ENCODE peak calls at places on chromosomes 6 and 20, in six cellular contexts. T, S, J, A, R and W are unnamed samples. For H3K9me3, the result is how much of the 10 kb centered on the place peaks cover.

GRCh38 chr20:32966881-32967781 is 37.1 kb downstream of the SUN5 start:
- DNase-seq in R (no peak), S (peak), T (no peak), A (peak), J (peak), W (no peak)

GRCh38 chr6:32963870-32964269 is 4.5 kb upstream of the BRD2 start:
- DNase-seq in R (no peak), A (no peak), J (no peak), S (no peak), T (no peak), W (no peak)

GRCh38 chr6:166277021-166277420 is 31.2 kb downstream of the PRR18 start:
- DNase-seq in R (no peak), A (no peak), S (no peak), T (peak), J (no peak), W (no peak)

GRCh38 chr6:116507324-116507723 is 4.1 kb upstream of the CALHM5 start:
- DNase-seq in J (no peak), S (no peak), A (no peak), T (peak), R (no peak), W (no peak)

GRCh38 chr20:41038149-41038877 is 9.7 kb downstream of the TOP1 start:
- DNase-seq in J (no peak), T (no peak), A (no peak), R (no peak), S (no peak), W (no peak)

GRCh38 chr6:119259027-119259426 is 90.5 kb downstream of the MAN1A1 start:
- DNase-seq in J (no peak), A (no peak), S (no peak), T (no peak), R (no peak), W (no peak)

GRCh38 chr6:114142256-114142655 is 171.3 kb upstream of the HDAC2 start:
- DNase-seq in J (no peak), A (no peak), S (no peak), R (no peak), T (no peak), W (no peak)

GRCh38 chr20:63652192-63652980 is 838 bp downstream of the STMN3 start:
- DNase-seq in J (peak), T (peak), A (peak), S (peak), R (peak), W (peak)

GRCh38 chr20:62971211-62971949 is 18.9 kb downstream of the SLC17A9 start:
- DNase-seq in R (no peak), S (no peak), A (no peak), T (no peak), J (no peak), W (no peak)

GRCh38 chr6:5208491-5208890 is 52.3 kb downstream of the LYRM4 start:
- DNase-seq in S (no peak), A (no peak), T (peak), J (no peak), R (no peak), W (no peak)

GRCh38 chr20:7710440-7710839 is 229.8 kb downstream of the HAO1 start:
- DNase-seq in A (no peak), R (no peak), J (no peak), T (peak), S (no peak), W (no peak)

GRCh38 chr6:114432380-114432779 is 89.6 kb upstream of the HS3ST5 start:
- DNase-seq in T (no peak), S (no peak), J (no peak), R (no peak), A (no peak), W (no peak)

GRCh38 chr6:147201885-147202515 is 2.2 kb upstream of the STXBP5 start:
- DNase-seq in A (peak), J (no peak), T (peak), S (peak), R (no peak), W (no peak)

GRCh38 chr6:98324406-98324930 is 509.9 kb upstream of the POU3F2 start:
- DNase-seq in R (no peak), T (no peak), J (no peak), S (no peak), A (no peak), W (no peak)

GRCh38 chr20:7742479-7742878 is 197.8 kb downstream of the HAO1 start:
- DNase-seq in R (no peak), T (peak), S (no peak), A (no peak), J (no peak), W (no peak)

GRCh38 chr20:60262967-60263603 is 304.9 kb downstream of the CDH26 start:
- DNase-seq in J (peak), A (peak), T (no peak), S (peak), R (peak), W (peak)

GRCh38 chr6:127058936-127059335 is 59.5 kb upstream of the RSPO3 start:
- DNase-seq in A (no peak), R (no peak), J (no peak), S (no peak), T (no peak), W (no peak)

GRCh38 chr6:43984442-43985321 is 142.6 kb downstream of the MRPL14 start:
- DNase-seq in S (no peak), T (peak), J (no peak), R (no peak), A (no peak), W (no peak)

GRCh38 chr6:26493258-26493657 is 6.8 kb upstream of the BTN1A1 start:
- DNase-seq in T (peak), R (no peak), A (no peak), S (no peak), J (no peak), W (no peak)

GRCh38 chr20:53002786-53003185 is 30.6 kb downstream of the TSHZ2 start:
- DNase-seq in J (no peak), A (no peak), S (no peak), T (no peak), R (no peak), W (no peak)

GRCh38 chr6:161549977-161550655 is 276.3 kb upstream of the AGPAT4 start:
- DNase-seq in S (no peak), R (no peak), A (no peak), T (no peak), J (no peak), W (no peak)

GRCh38 chr20:50259705-50260479 is 69.3 kb downstream of the CEBPB start:
- DNase-seq in R (peak), J (no peak), T (no peak), S (no peak), A (no peak), W (no peak)

GRCh38 chr6:106223300-106223930 is 102.1 kb downstream of the ATG5 start:
- DNase-seq in A (no peak), S (peak), R (peak), J (peak), T (peak), W (peak)

DNA sequence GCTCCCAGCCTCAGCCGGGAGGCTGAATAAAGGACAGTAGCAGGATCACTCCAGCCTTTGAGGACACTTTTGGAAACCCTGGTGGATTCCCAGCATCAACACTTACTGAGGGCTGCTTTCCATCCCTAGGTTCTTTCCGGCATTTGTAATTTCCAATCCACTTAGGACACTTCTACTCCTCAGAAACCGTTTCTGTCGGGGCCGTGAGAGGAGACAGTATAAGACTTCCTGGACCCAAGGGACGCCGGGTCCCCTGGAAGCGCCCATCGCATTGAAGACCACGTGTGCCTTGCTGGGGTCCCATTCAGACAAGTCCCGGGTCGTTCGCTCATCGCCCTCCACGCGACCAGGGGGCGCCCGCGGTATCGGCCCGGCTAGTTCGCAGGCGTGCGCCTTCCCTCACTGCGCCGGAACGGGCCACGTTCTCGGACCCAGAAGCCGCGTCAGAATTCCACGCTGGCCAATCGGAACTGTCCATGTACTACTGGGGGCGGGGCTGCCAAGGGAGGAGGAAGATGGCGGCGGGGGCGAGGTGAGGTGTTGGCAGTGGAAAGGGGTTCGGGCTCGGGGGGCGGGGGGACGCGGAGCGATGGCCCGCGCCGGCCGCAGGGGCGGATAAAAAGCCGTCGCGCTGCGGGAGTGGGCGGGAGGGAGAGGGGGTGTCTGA is at the start of gene NUS1:
- DNase-seq in S (peak), T (peak), J (peak), A (peak), R (peak), W (peak)
- H3K9me3 ChIP-seq in S (under half), T (under half), J (under half), A (under half), R (under half), W (under half)

DNA sequence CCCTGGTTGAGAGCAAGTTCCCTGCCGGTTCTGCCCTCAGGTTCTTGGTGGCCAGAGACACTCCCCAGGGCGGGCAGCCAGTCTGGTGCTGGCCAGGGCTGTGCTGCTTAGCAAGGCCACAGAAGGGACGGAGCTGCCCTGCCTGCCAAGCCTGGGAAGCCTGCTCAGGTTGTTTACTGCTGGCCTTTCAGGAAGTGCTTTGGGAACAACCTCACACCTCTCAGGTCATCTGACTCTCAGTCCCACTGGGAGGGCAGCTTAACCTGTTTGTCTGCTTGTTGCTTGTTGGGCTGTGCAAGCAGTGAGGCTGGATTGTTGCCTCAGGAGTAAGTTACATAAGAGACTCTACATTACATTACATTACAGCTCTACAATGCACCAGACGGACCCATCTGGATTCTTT is 75.8 kb upstream of the AFDN start:
- DNase-seq in R (peak), T (no peak), J (no peak), S (no peak), A (peak), W (no peak)
- H3K9me3 ChIP-seq in R (under half), T (under half), J (under half), S (under half), A (under half), W (under half)

DNA sequence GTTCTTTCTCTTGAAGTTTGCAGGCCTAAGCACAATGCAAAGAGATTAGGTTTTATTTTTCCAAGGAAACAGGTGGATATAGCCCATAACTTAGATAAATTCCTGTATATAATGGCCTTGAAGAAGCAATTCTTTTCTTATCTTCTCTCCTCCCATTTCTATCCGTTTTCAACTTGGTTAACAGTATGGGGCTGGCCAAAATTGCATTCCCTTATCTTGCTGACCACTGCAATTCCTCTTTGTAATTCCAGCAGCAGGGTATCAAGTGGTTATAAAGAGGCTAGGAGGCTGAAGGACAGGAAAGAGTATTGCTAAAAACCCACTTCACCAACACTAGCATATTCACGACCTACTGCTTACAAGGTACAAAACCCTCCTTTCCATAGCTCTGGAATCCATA is 643.5 kb upstream of the ID4 start:
- DNase-seq in T (no peak), R (no peak), A (no peak), J (no peak), S (no peak), W (no peak)
- H3K9me3 ChIP-seq in T (under half), R (under half), A (under half), J (under half), S (under half), W (under half)

GRCh38 chr6:168370310-168370991 is 50.9 kb upstream of the DACT2 start:
- DNase-seq in R (peak), J (peak), A (peak), S (no peak), T (peak), W (peak)
- H3K9me3 ChIP-seq in R (under half), J (under half), A (under half), S (under half), T (under half), W (under half)

GRCh38 chr6:159577564-159577963 is 115.5 kb downstream of the SOD2 start:
- DNase-seq in T (no peak), A (peak), R (no peak), J (no peak), S (no peak), W (no peak)
- H3K9me3 ChIP-seq in T (under half), A (under half), R (under half), J (under half), S (under half), W (under half)

GRCh38 chr20:31237763-31238162 is 19.7 kb upstream of the DEFB115 start:
- DNase-seq in J (no peak), R (no peak), S (no peak), A (no peak), T (no peak), W (no peak)

GRCh38 chr20:31236953-31237352 is 20.5 kb upstream of the DEFB115 start:
- DNase-seq in T (no peak), A (no peak), J (no peak), S (no peak), R (no peak), W (no peak)

DNA sequence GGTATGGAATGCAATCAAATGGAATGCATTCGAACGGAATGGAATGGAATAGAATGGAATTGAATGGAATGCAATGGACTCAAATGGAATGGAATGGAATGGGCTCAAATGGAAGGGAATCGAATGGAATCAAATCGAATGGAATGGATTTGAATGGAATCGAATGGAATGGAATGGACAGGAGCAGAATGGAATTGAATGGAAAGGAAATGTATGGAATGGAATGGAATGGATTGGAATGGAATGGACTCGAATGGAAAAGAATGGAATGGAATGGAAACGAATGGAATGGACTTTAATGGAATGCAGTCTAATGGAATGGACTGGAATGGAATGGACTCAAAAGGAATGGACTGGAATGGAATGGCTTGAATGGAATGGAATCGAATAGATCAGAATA is 18.3 kb upstream of the DEFB115 start:
- DNase-seq in S (no peak), A (no peak), R (no peak), T (no peak), J (no peak), W (no peak)
- H3K9me3 ChIP-seq in S (under half), A (half or more), R (half or more), T (under half), J (under half), W (under half)

GRCh38 chr20:56234110-56234509 is 14.4 kb upstream of the MC3R start:
- DNase-seq in J (no peak), A (no peak), S (no peak), T (no peak), R (no peak), W (no peak)

DNA sequence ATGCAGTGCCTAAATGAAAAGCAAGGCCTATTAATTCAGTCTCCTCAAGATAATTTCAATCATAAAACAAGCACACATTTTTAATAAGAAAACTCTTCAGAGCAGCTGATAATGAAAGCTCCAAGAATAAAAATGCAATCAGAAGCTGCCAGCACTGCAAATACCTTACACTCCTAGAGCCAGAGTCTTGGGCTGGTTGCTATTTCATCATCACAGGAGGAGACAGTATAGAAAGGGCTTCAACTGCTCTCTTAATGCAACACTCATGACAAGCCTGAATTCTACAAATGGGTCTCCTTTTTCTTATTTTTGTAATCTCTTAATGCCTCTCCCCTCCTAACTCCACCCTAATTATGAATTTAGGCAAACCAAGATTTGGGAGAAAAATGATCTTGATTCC is 11.2 kb upstream of the MC3R start:
- DNase-seq in R (no peak), T (no peak), A (no peak), J (no peak), S (no peak), W (no peak)
- H3K9me3 ChIP-seq in R (under half), T (under half), A (half or more), J (under half), S (under half), W (under half)

DNA sequence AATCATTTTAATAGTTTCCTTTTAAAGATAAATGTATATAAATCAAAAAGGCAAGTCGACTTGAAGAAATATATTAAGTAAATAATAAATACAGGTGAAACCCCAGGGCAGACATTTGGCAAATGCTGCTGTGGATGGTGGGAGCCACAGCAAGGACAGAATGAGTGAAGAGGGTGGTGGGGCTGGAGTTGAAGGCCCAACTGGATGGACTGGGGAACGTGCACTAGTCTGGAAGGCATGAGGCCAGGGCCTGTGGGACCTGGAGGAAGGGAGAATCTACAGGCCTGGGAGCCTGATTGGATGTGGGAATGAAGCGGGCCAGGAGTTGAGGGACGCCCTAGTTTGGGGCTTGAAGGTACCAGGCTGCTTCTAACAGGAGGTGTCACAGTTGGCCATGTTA is 30.6 kb upstream of the BLCAP start:
- DNase-seq in S (no peak), R (no peak), T (no peak), J (no peak), A (no peak), W (no peak)
- H3K9me3 ChIP-seq in S (under half), R (under half), T (under half), J (under half), A (under half), W (under half)